ENCODE peak calls at places on chromosomes 4 and X, in eight cellular contexts. C is astrocyte of the spinal cord; A is stimulated activated naive CD4-positive, alpha-beta T cell; N is ELR; B is NCI-H2029; H is NCI-H1092 treated with DMSO at 0.1 percent for 48 hours; J is stimulated activated CD8-positive, alpha-beta memory T cell treated with anti-CD3 and anti-CD28 coated beads, Interleukin-7, amount 100 ng/mL, for 1 hour; I is T-helper 17 cell. T is an unnamed sample.

GRCh38 chr4:16129336-16129735 is 45.5 kb upstream of the PROM1 start:
- DNase-seq in J (no peak), B (peak; percentile 81), N (no peak), I (no peak), A (no peak), C (no peak), H (peak; percentile 94), T (no peak)

GRCh38 chr4:113636438-113636818 is 125.1 kb downstream of the CAMK2D start:
- DNase-seq in B (no peak), C (no peak), I (no peak), A (peak; percentile 53), N (peak; percentile 7), J (no peak), H (no peak), T (no peak)

GRCh38 chrX:39144965-39145364 is 343.7 kb downstream of the MID1IP1 start:
- DNase-seq in N (no peak), B (no peak), C (no peak), J (no peak), H (no peak), I (no peak), A (no peak), T (no peak)

GRCh38 chr4:174134361-174134760 is 149.1 kb downstream of the FBXO8 start:
- DNase-seq in B (no peak), C (no peak), I (no peak), A (no peak), H (no peak), N (peak; percentile 9), J (no peak), T (no peak)

GRCh38 chrX:15128838-15129237 is 141.0 kb downstream of the ASB9 start:
- DNase-seq in B (no peak), H (no peak), C (no peak), J (no peak), A (no peak), I (no peak), N (no peak), T (no peak)

GRCh38 chrX:95071621-95072020 is 1397.6 kb downstream of the FAM133A start:
- DNase-seq in B (no peak), A (no peak), H (no peak), I (no peak), N (peak; percentile 25), J (no peak), C (no peak), T (no peak)

GRCh38 chr4:37537484-37537883 is 148.7 kb downstream of the RELL1 start:
- DNase-seq in B (no peak), C (no peak), J (no peak), A (no peak), H (no peak), I (no peak), N (no peak), T (no peak)

GRCh38 chr4:55184600-55185523 is 59.5 kb upstream of the KDR start:
- DNase-seq in H (peak; percentile 44), I (no peak), N (peak; percentile 15), A (peak; percentile 14), J (no peak), B (no peak), C (peak; percentile 67), T (no peak)

GRCh38 chr4:112036881-112037280 is 108.4 kb upstream of the FAM241A start:
- DNase-seq in C (no peak), N (peak; percentile 13), A (no peak), J (no peak), I (no peak), H (no peak), B (no peak), T (no peak)

GRCh38 chr4:958314-958665 is 15.1 kb downstream of the DGKQ start:
- DNase-seq in N (no peak), J (no peak), I (no peak), A (no peak), H (no peak), B (no peak), C (no peak), T (no peak)

GRCh38 chrX:108309144-108309543 is 129.1 kb downstream of the COL4A6 start:
- DNase-seq in B (no peak), I (no peak), C (peak; percentile 49), H (no peak), J (no peak), N (peak; percentile 87), A (no peak), T (no peak)

GRCh38 chr4:118557298-118557851 is 127.8 kb upstream of the METTL14 start:
- DNase-seq in B (peak; percentile 81), J (no peak), A (no peak), C (peak; percentile 62), N (peak; percentile 83), I (no peak), H (peak; percentile 79), T (no peak)

GRCh38 chrX:18448416-18448815 is 23.0 kb downstream of the CDKL5 start:
- DNase-seq in A (no peak), C (peak; percentile 26), I (no peak), N (no peak), J (no peak), H (no peak), B (no peak), T (no peak)

GRCh38 chr4:89486042-89486441 is 178.4 kb upstream of the GPRIN3 start:
- DNase-seq in C (peak; percentile 46), J (no peak), B (no peak), N (peak; percentile 41), A (no peak), I (no peak), H (peak; percentile 13), T (no peak)

GRCh38 chrX:107603433-107604159 is 24.7 kb upstream of the PRPS1 start:
- DNase-seq in H (no peak), I (no peak), N (no peak), J (no peak), C (no peak), A (no peak), B (no peak), T (peak; percentile 51)

GRCh38 chr4:152894673-152895072 is 41.5 kb upstream of the FHDC1 start:
- DNase-seq in H (no peak), J (no peak), B (no peak), C (peak; percentile 57), N (peak; percentile 54), I (no peak), A (no peak), T (no peak)

GRCh38 chr4:14879643-14880042 is 122.6 kb upstream of the CPEB2 start:
- DNase-seq in J (no peak), H (peak; percentile 14), C (no peak), I (no peak), B (peak; percentile 67), N (no peak), A (no peak), T (no peak)

GRCh38 chr4:165383757-165384156 is 4.9 kb downstream of the CPE start:
- DNase-seq in I (no peak), J (no peak), N (no peak), B (no peak), H (no peak), C (peak; percentile 29), A (no peak), T (no peak)

GRCh38 chr4:106136777-106137331 is 179.2 kb downstream of the TBCK start:
- DNase-seq in B (no peak), I (no peak), N (no peak), H (no peak), C (no peak), J (no peak), A (no peak), T (no peak)

GRCh38 chrX:40845331-40845911 is 110.1 kb upstream of the MED14 start:
- DNase-seq in B (no peak), N (peak; percentile 87), H (no peak), I (no peak), C (peak; percentile 94), J (no peak), A (no peak), T (no peak)

GRCh38 chr4:28369504-28369903 is 1508.9 kb downstream of the STIM2 start:
- DNase-seq in I (no peak), B (no peak), C (no peak), N (peak; percentile 74), H (no peak), A (no peak), J (no peak), T (no peak)

GRCh38 chrX:102658551-102658950 is 7.3 kb downstream of the GPRASP1 start:
- DNase-seq in J (no peak), B (no peak), A (no peak), I (no peak), C (no peak), H (no peak), N (no peak), T (no peak)

GRCh38 chr4:108626056-108626455 is 5.7 kb downstream of the RPL34 start:
- DNase-seq in B (no peak), H (no peak), C (no peak), A (no peak), J (no peak), N (no peak), I (no peak), T (no peak)

GRCh38 chr4:5728451-5728850 is 17.4 kb downstream of the EVC start:
- DNase-seq in A (no peak), C (no peak), J (no peak), H (no peak), I (no peak), B (no peak), N (peak; percentile 41), T (no peak)

GRCh38 chr4:2685541-2685940 is 70.6 kb downstream of the TNIP2 start:
- DNase-seq in I (no peak), J (no peak), C (no peak), A (no peak), H (no peak), B (no peak), N (peak; percentile 29), T (no peak)

GRCh38 chr4:139523076-139523475 is 32.9 kb downstream of the SETD7 start:
- DNase-seq in N (peak; percentile 9), I (no peak), A (no peak), C (peak; percentile 35), B (peak; percentile 17), J (no peak), H (no peak), T (no peak)

GRCh38 chr4:8558080-8558960 is 21.9 kb upstream of the GPR78 start:
- DNase-seq in C (no peak), A (no peak), I (no peak), N (peak; percentile 73), H (no peak), B (no peak), J (no peak), T (peak; percentile 60)

GRCh38 chr4:76867377-76867776 is 30.6 kb downstream of the SOWAHB start:
- DNase-seq in H (no peak), I (no peak), A (no peak), B (no peak), J (no peak), C (no peak), N (no peak), T (no peak)

GRCh38 chrX:101385795-101386541 is at the start of gene BTK:
- DNase-seq in C (no peak), I (no peak), N (no peak), J (no peak), H (no peak), B (no peak), A (no peak), T (no peak)

GRCh38 chr4:37970702-37971101 is 10.5 kb downstream of the PTTG2 start:
- DNase-seq in H (no peak), C (peak; percentile 37), J (no peak), N (peak; percentile 61), A (no peak), I (peak; percentile 53), B (peak; percentile 70), T (no peak)

GRCh38 chrX:132226169-132226568 is 6.9 kb upstream of the RAP2C start:
- DNase-seq in N (peak; percentile 14), A (peak; percentile 5), H (no peak), C (no peak), B (no peak), I (no peak), J (no peak), T (no peak)